ENCODE peak calls at places on chromosomes 12 and 14, in seven cellular contexts. Y, G, S, D, O, J and T are unnamed samples.

GRCh38 chr12:109625131-109625559 is 51.6 kb downstream of the MVK start:
- DNase-seq in Y (peak; percentile 71), G (peak; percentile 20), S (no peak), D (no peak), O (no peak), J (peak; percentile 28), T (no peak)

GRCh38 chr12:125645724-125646123 is 580.5 kb downstream of the AACS start:
- DNase-seq in Y (no peak), G (no peak), S (no peak), D (no peak), O (no peak), J (no peak), T (no peak)

GRCh38 chr12:95130096-95130495 is 56.7 kb upstream of the NR2C1 start:
- DNase-seq in Y (no peak), G (peak; percentile 26), S (no peak), D (no peak), O (no peak), J (no peak), T (no peak)

GRCh38 chr12:129762436-129762835 is 141.4 kb downstream of the TMEM132D start:
- DNase-seq in Y (no peak), G (no peak), S (no peak), D (no peak), O (no peak), J (no peak), T (no peak)

GRCh38 chr12:118359541-118359915 is 13.2 kb downstream of the TAOK3 start:
- DNase-seq in Y (no peak), G (no peak), S (no peak), D (no peak), O (no peak), J (peak; percentile 57), T (no peak)

GRCh38 chr14:102775855-102776760 is 1.1 kb upstream of the TRAF3 start:
- DNase-seq in Y (no peak), G (peak; percentile 75), S (no peak), D (no peak), O (no peak), J (no peak), T (no peak)

GRCh38 chr12:38956337-38956736 is 50.9 kb upstream of the CPNE8 start:
- DNase-seq in Y (no peak), G (peak; percentile 1), S (no peak), D (no peak), O (no peak), J (no peak), T (no peak)

GRCh38 chr12:82645414-82645813 is 41.3 kb upstream of the TMTC2 start:
- DNase-seq in Y (no peak), G (no peak), S (no peak), D (no peak), O (no peak), J (no peak), T (no peak)

GRCh38 chr12:65665817-65666216 is 158.5 kb upstream of the HMGA2 start:
- DNase-seq in Y (no peak), G (peak; percentile 28), S (no peak), D (no peak), O (no peak), J (no peak), T (no peak)

GRCh38 chr12:58933068-58933681 is 12.9 kb upstream of the LRIG3 start:
- DNase-seq in Y (no peak), G (no peak), S (no peak), D (no peak), O (no peak), J (no peak), T (no peak)

GRCh38 chr12:1880153-1880845 is 38.2 kb downstream of the CACNA2D4 start:
- DNase-seq in Y (no peak), G (no peak), S (no peak), D (no peak), O (no peak), J (no peak), T (no peak)

GRCh38 chr14:77786148-77786547 is 13.8 kb upstream of the ADCK1 start:
- DNase-seq in Y (no peak), G (no peak), S (no peak), D (no peak), O (no peak), J (no peak), T (no peak)

GRCh38 chr12:84508943-84509342 is 403.7 kb downstream of the SLC6A15 start:
- DNase-seq in Y (no peak), G (peak; percentile 33), S (no peak), D (no peak), O (no peak), J (no peak), T (no peak)

GRCh38 chr12:22262309-22262708 is 72.2 kb downstream of the ST8SIA1 start:
- DNase-seq in Y (no peak), G (no peak), S (no peak), D (no peak), O (no peak), J (no peak), T (no peak)

GRCh38 chr12:6263931-6264330 is 46.6 kb upstream of the PLEKHG6 start:
- DNase-seq in Y (no peak), G (no peak), S (no peak), D (no peak), O (no peak), J (no peak), T (no peak)

GRCh38 chr12:12560587-12561304 is 1.9 kb downstream of the DUSP16 start:
- DNase-seq in Y (no peak), G (peak; percentile 76), S (peak; percentile 37), D (peak; percentile 31), O (peak; percentile 64), J (peak; percentile 80), T (peak; percentile 13)

GRCh38 chr14:71551291-71551955 is 380.8 kb upstream of the RGS6 start:
- DNase-seq in Y (no peak), G (peak; percentile 30), S (no peak), D (no peak), O (no peak), J (no peak), T (no peak)

GRCh38 chr12:94571556-94571955 is 78.8 kb downstream of the TMCC3 start:
- DNase-seq in Y (no peak), G (peak; percentile 90), S (no peak), D (no peak), O (no peak), J (peak; percentile 88), T (no peak)

GRCh38 chr14:105124837-105125222 is 43.7 kb downstream of the JAG2 start:
- DNase-seq in Y (no peak), G (no peak), S (no peak), D (no peak), O (no peak), J (no peak), T (no peak)

GRCh38 chr12:115357681-115358080 is 673.7 kb upstream of the TBX3 start:
- DNase-seq in Y (no peak), G (no peak), S (no peak), D (no peak), O (no peak), J (no peak), T (no peak)

GRCh38 chr14:51224551-51224950 is 15.5 kb upstream of the TMX1 start:
- DNase-seq in Y (no peak), G (no peak), S (no peak), D (no peak), O (no peak), J (no peak), T (no peak)

GRCh38 chr12:19867970-19868369 is 428.7 kb downstream of the AEBP2 start:
- DNase-seq in Y (no peak), G (peak; percentile 33), S (no peak), D (no peak), O (no peak), J (no peak), T (no peak)

GRCh38 chr12:14443531-14443930 is 78.0 kb downstream of the ATF7IP start:
- DNase-seq in Y (no peak), G (peak; percentile 31), S (no peak), D (no peak), O (no peak), J (no peak), T (no peak)

GRCh38 chr12:1318327-1319031 is 275.9 kb downstream of the FBXL14 start:
- DNase-seq in Y (no peak), G (peak; percentile 64), S (no peak), D (no peak), O (no peak), J (no peak), T (no peak)

GRCh38 chr14:90087433-90087832 is 25.6 kb downstream of the KCNK13 start:
- DNase-seq in Y (no peak), G (peak; percentile 94), S (no peak), D (no peak), O (no peak), J (no peak), T (no peak)

GRCh38 chr14:33943484-33943883 is 7.4 kb downstream of the EGLN3 start:
- DNase-seq in Y (no peak), G (no peak), S (no peak), D (no peak), O (no peak), J (no peak), T (no peak)

GRCh38 chr12:55704824-55705780 is 2.6 kb downstream of the ITGA7 start:
- DNase-seq in Y (no peak), G (no peak), S (no peak), D (no peak), O (no peak), J (no peak), T (no peak)

GRCh38 chr12:32183646-32184045 is 77.0 kb downstream of the BICD1 start:
- DNase-seq in Y (no peak), G (no peak), S (no peak), D (no peak), O (no peak), J (no peak), T (no peak)

GRCh38 chr12:121576851-121577391 is 3.9 kb downstream of the KDM2B start:
- DNase-seq in Y (no peak), G (peak; percentile 70), S (no peak), D (no peak), O (no peak), J (no peak), T (no peak)

GRCh38 chr12:124592481-124593160 is 25.2 kb upstream of the NCOR2 start:
- DNase-seq in Y (no peak), G (no peak), S (no peak), D (no peak), O (no peak), J (no peak), T (peak; percentile 46)

GRCh38 chr12:94488449-94488848 is 28.8 kb upstream of the CEP83 start:
- DNase-seq in Y (no peak), G (no peak), S (no peak), D (no peak), O (no peak), J (no peak), T (no peak)

GRCh38 chr12:103799504-103800251 is 41.4 kb downstream of the NT5DC3 start:
- DNase-seq in Y (no peak), G (peak; percentile 79), S (no peak), D (no peak), O (no peak), J (peak; percentile 65), T (no peak)